ENCODE peak calls at places on chromosomes 16 and 17, in ten cellular contexts. One of them, this sample, is unnamed.

GRCh38 chr17:65177901-65178300 is 40.7 kb downstream of the RGS9 start:
- DNase-seq in upper lobe of left lung: no peak
- DNase-seq in fibroblast of lung: peak; percentile 71
- DNase-seq in A549: no peak
- DNase-seq in heart right ventricle: no peak
- DNase-seq in mucosa of descending colon: no peak
- DNase-seq in lung: no peak
- DNase-seq in effector memory CD4-positive, alpha-beta T cell: no peak
- DNase-seq in naive thymus-derived CD4-positive, alpha-beta T cell: no peak
- DNase-seq in iPS DF 6.9: no peak
- DNase-seq in this sample: no peak

GRCh38 chr17:7580631-7581554 is 1.5 kb downstream of the CD68 start:
- DNase-seq in upper lobe of left lung: no peak
- DNase-seq in fibroblast of lung: no peak
- DNase-seq in A549: no peak
- DNase-seq in heart right ventricle: no peak
- DNase-seq in mucosa of descending colon: no peak
- DNase-seq in lung: no peak
- DNase-seq in effector memory CD4-positive, alpha-beta T cell: no peak
- DNase-seq in naive thymus-derived CD4-positive, alpha-beta T cell: no peak
- DNase-seq in iPS DF 6.9: no peak
- DNase-seq in this sample: no peak

GRCh38 chr17:37368577-37368976 is 7.2 kb upstream of the C17orf78 start:
- DNase-seq in upper lobe of left lung: peak; percentile 61
- DNase-seq in fibroblast of lung: peak; percentile 58
- DNase-seq in A549: no peak
- DNase-seq in heart right ventricle: no peak
- DNase-seq in mucosa of descending colon: no peak
- DNase-seq in lung: no peak
- DNase-seq in effector memory CD4-positive, alpha-beta T cell: no peak
- DNase-seq in naive thymus-derived CD4-positive, alpha-beta T cell: no peak
- DNase-seq in iPS DF 6.9: no peak
- DNase-seq in this sample: no peak

GRCh38 chr16:73956592-73957495 is 339.8 kb upstream of the PSMD7 start:
- DNase-seq in upper lobe of left lung: peak; percentile 28
- DNase-seq in fibroblast of lung: peak; percentile 83
- DNase-seq in A549: peak; percentile 52
- DNase-seq in heart right ventricle: peak; percentile 56
- DNase-seq in mucosa of descending colon: peak; percentile 87
- DNase-seq in lung: peak; percentile 43
- DNase-seq in effector memory CD4-positive, alpha-beta T cell: no peak
- DNase-seq in naive thymus-derived CD4-positive, alpha-beta T cell: peak; percentile 3
- DNase-seq in iPS DF 6.9: peak; percentile 20
- DNase-seq in this sample: peak; percentile 85

GRCh38 chr16:12313902-12314621 is 337.5 kb downstream of the SNX29 start:
- DNase-seq in upper lobe of left lung: no peak
- DNase-seq in fibroblast of lung: no peak
- DNase-seq in A549: no peak
- DNase-seq in heart right ventricle: no peak
- DNase-seq in mucosa of descending colon: no peak
- DNase-seq in lung: no peak
- DNase-seq in effector memory CD4-positive, alpha-beta T cell: no peak
- DNase-seq in naive thymus-derived CD4-positive, alpha-beta T cell: no peak
- DNase-seq in iPS DF 6.9: no peak
- DNase-seq in this sample: no peak

GRCh38 chr16:1296688-1297412 is 12.6 kb upstream of the UBE2I start:
- DNase-seq in upper lobe of left lung: no peak
- DNase-seq in fibroblast of lung: no peak
- DNase-seq in A549: peak; percentile 80
- DNase-seq in heart right ventricle: no peak
- DNase-seq in mucosa of descending colon: no peak
- DNase-seq in lung: no peak
- DNase-seq in effector memory CD4-positive, alpha-beta T cell: no peak
- DNase-seq in naive thymus-derived CD4-positive, alpha-beta T cell: no peak
- DNase-seq in iPS DF 6.9: no peak
- DNase-seq in this sample: peak; percentile 80

GRCh38 chr17:50861334-50861676 is 4.8 kb downstream of the TOB1 start:
- DNase-seq in upper lobe of left lung: no peak
- DNase-seq in fibroblast of lung: no peak
- DNase-seq in A549: no peak
- DNase-seq in heart right ventricle: no peak
- DNase-seq in mucosa of descending colon: no peak
- DNase-seq in lung: no peak
- DNase-seq in effector memory CD4-positive, alpha-beta T cell: no peak
- DNase-seq in naive thymus-derived CD4-positive, alpha-beta T cell: no peak
- DNase-seq in iPS DF 6.9: no peak
- DNase-seq in this sample: no peak

GRCh38 chr17:77882481-77883212 is 75.9 kb upstream of the TNRC6C start:
- DNase-seq in upper lobe of left lung: peak; percentile 69
- DNase-seq in fibroblast of lung: peak; percentile 31
- DNase-seq in A549: peak; percentile 31
- DNase-seq in heart right ventricle: peak; percentile 77
- DNase-seq in mucosa of descending colon: peak; percentile 51
- DNase-seq in lung: no peak
- DNase-seq in effector memory CD4-positive, alpha-beta T cell: peak; percentile 88
- DNase-seq in naive thymus-derived CD4-positive, alpha-beta T cell: peak; percentile 88
- DNase-seq in iPS DF 6.9: no peak
- DNase-seq in this sample: peak; percentile 47

GRCh38 chr16:62254847-62255246 is 218.6 kb upstream of the CDH8 start:
- DNase-seq in upper lobe of left lung: no peak
- DNase-seq in fibroblast of lung: no peak
- DNase-seq in A549: no peak
- DNase-seq in heart right ventricle: no peak
- DNase-seq in mucosa of descending colon: no peak
- DNase-seq in lung: no peak
- DNase-seq in effector memory CD4-positive, alpha-beta T cell: no peak
- DNase-seq in naive thymus-derived CD4-positive, alpha-beta T cell: no peak
- DNase-seq in iPS DF 6.9: no peak
- DNase-seq in this sample: no peak

GRCh38 chr17:46212634-46213435 is 19.6 kb upstream of the KANSL1 start:
- DNase-seq in upper lobe of left lung: peak; percentile 54
- DNase-seq in fibroblast of lung: peak; percentile 89
- DNase-seq in A549: peak; percentile 88
- DNase-seq in heart right ventricle: peak; percentile 83
- DNase-seq in mucosa of descending colon: peak; percentile 95
- DNase-seq in lung: peak; percentile 68
- DNase-seq in effector memory CD4-positive, alpha-beta T cell: peak; percentile 28
- DNase-seq in naive thymus-derived CD4-positive, alpha-beta T cell: peak; percentile 79
- DNase-seq in iPS DF 6.9: no peak
- DNase-seq in this sample: peak; percentile 92

GRCh38 chr16:46774743-46775177 is 26.6 kb upstream of the MYLK3 start:
- DNase-seq in upper lobe of left lung: no peak
- DNase-seq in fibroblast of lung: no peak
- DNase-seq in A549: no peak
- DNase-seq in heart right ventricle: no peak
- DNase-seq in mucosa of descending colon: no peak
- DNase-seq in lung: no peak
- DNase-seq in effector memory CD4-positive, alpha-beta T cell: no peak
- DNase-seq in naive thymus-derived CD4-positive, alpha-beta T cell: no peak
- DNase-seq in iPS DF 6.9: no peak
- DNase-seq in this sample: no peak

GRCh38 chr17:40315206-40315605 is 6.2 kb downstream of the RARA start:
- DNase-seq in upper lobe of left lung: no peak
- DNase-seq in fibroblast of lung: no peak
- DNase-seq in A549: no peak
- DNase-seq in heart right ventricle: no peak
- DNase-seq in mucosa of descending colon: no peak
- DNase-seq in lung: no peak
- DNase-seq in effector memory CD4-positive, alpha-beta T cell: no peak
- DNase-seq in naive thymus-derived CD4-positive, alpha-beta T cell: no peak
- DNase-seq in iPS DF 6.9: no peak
- DNase-seq in this sample: no peak
- H3K4me1 ChIP-seq in upper lobe of left lung: peaks cover 91% of the 10 kb centered on the region
- H3K4me1 ChIP-seq in fibroblast of lung: peaks cover 52% of the 10 kb centered on the region
- H3K4me1 ChIP-seq in A549: peaks cover 86% of the 10 kb centered on the region
- H3K4me1 ChIP-seq in heart right ventricle: peaks cover 79% of the 10 kb centered on the region
- H3K4me1 ChIP-seq in mucosa of descending colon: peaks cover 47% of the 10 kb centered on the region
- H3K4me1 ChIP-seq in lung: peaks cover 63% of the 10 kb centered on the region
- H3K4me1 ChIP-seq in effector memory CD4-positive, alpha-beta T cell: peaks cover 59% of the 10 kb centered on the region
- H3K4me1 ChIP-seq in naive thymus-derived CD4-positive, alpha-beta T cell: peaks cover 32% of the 10 kb centered on the region
- H3K4me1 ChIP-seq in iPS DF 6.9: peaks cover 8% of the 10 kb centered on the region
- H3K4me1 ChIP-seq in this sample: peaks cover 76% of the 10 kb centered on the region

GRCh38 chr16:85172465-85173071 is 60.3 kb upstream of the CIBAR2 start:
- DNase-seq in upper lobe of left lung: no peak
- DNase-seq in fibroblast of lung: peak; percentile 49
- DNase-seq in A549: peak; percentile 62
- DNase-seq in heart right ventricle: no peak
- DNase-seq in mucosa of descending colon: peak; percentile 50
- DNase-seq in lung: no peak
- DNase-seq in effector memory CD4-positive, alpha-beta T cell: no peak
- DNase-seq in naive thymus-derived CD4-positive, alpha-beta T cell: no peak
- DNase-seq in iPS DF 6.9: no peak
- DNase-seq in this sample: no peak

GRCh38 chr16:85171809-85172464 is 59.7 kb upstream of the CIBAR2 start:
- DNase-seq in upper lobe of left lung: no peak
- DNase-seq in fibroblast of lung: peak; percentile 39
- DNase-seq in A549: no peak
- DNase-seq in heart right ventricle: no peak
- DNase-seq in mucosa of descending colon: no peak
- DNase-seq in lung: no peak
- DNase-seq in effector memory CD4-positive, alpha-beta T cell: no peak
- DNase-seq in naive thymus-derived CD4-positive, alpha-beta T cell: no peak
- DNase-seq in iPS DF 6.9: no peak
- DNase-seq in this sample: no peak

GRCh38 chr16:85170066-85171003 is 58.1 kb upstream of the CIBAR2 start:
- DNase-seq in upper lobe of left lung: no peak
- DNase-seq in fibroblast of lung: peak; percentile 32
- DNase-seq in A549: no peak
- DNase-seq in heart right ventricle: no peak
- DNase-seq in mucosa of descending colon: no peak
- DNase-seq in lung: no peak
- DNase-seq in effector memory CD4-positive, alpha-beta T cell: no peak
- DNase-seq in naive thymus-derived CD4-positive, alpha-beta T cell: no peak
- DNase-seq in iPS DF 6.9: no peak
- DNase-seq in this sample: no peak

GRCh38 chr16:85169333-85170065 is 57.2 kb upstream of the CIBAR2 start:
- DNase-seq in upper lobe of left lung: no peak
- DNase-seq in fibroblast of lung: peak; percentile 38
- DNase-seq in A549: no peak
- DNase-seq in heart right ventricle: no peak
- DNase-seq in mucosa of descending colon: no peak
- DNase-seq in lung: no peak
- DNase-seq in effector memory CD4-positive, alpha-beta T cell: no peak
- DNase-seq in naive thymus-derived CD4-positive, alpha-beta T cell: no peak
- DNase-seq in iPS DF 6.9: no peak
- DNase-seq in this sample: no peak

GRCh38 chr16:85171004-85171808 is 58.9 kb upstream of the CIBAR2 start:
- DNase-seq in upper lobe of left lung: no peak
- DNase-seq in fibroblast of lung: peak; percentile 18
- DNase-seq in A549: no peak
- DNase-seq in heart right ventricle: no peak
- DNase-seq in mucosa of descending colon: no peak
- DNase-seq in lung: no peak
- DNase-seq in effector memory CD4-positive, alpha-beta T cell: no peak
- DNase-seq in naive thymus-derived CD4-positive, alpha-beta T cell: no peak
- DNase-seq in iPS DF 6.9: no peak
- DNase-seq in this sample: no peak
- H3K4me1 ChIP-seq in upper lobe of left lung: peaks cover 66% of the 10 kb centered on the region
- H3K4me1 ChIP-seq in fibroblast of lung: peaks cover 25% of the 10 kb centered on the region
- H3K4me1 ChIP-seq in A549: peaks cover 60% of the 10 kb centered on the region
- H3K4me1 ChIP-seq in heart right ventricle: peaks cover 75% of the 10 kb centered on the region
- H3K4me1 ChIP-seq in mucosa of descending colon: peaks cover 6% of the 10 kb centered on the region
- H3K4me1 ChIP-seq in lung: peaks cover 30% of the 10 kb centered on the region
- H3K4me1 ChIP-seq in effector memory CD4-positive, alpha-beta T cell: no peaks in the 10 kb centered on the region
- H3K4me1 ChIP-seq in naive thymus-derived CD4-positive, alpha-beta T cell: no peaks in the 10 kb centered on the region
- H3K4me1 ChIP-seq in iPS DF 6.9: peaks cover 6% of the 10 kb centered on the region
- H3K4me1 ChIP-seq in this sample: peaks cover 62% of the 10 kb centered on the region

GRCh38 chr16:69779724-69780123 is 17.6 kb downstream of the WWP2 start:
- DNase-seq in upper lobe of left lung: no peak
- DNase-seq in fibroblast of lung: no peak
- DNase-seq in A549: no peak
- DNase-seq in heart right ventricle: no peak
- DNase-seq in mucosa of descending colon: no peak
- DNase-seq in lung: no peak
- DNase-seq in effector memory CD4-positive, alpha-beta T cell: no peak
- DNase-seq in naive thymus-derived CD4-positive, alpha-beta T cell: no peak
- DNase-seq in iPS DF 6.9: no peak
- DNase-seq in this sample: no peak

GRCh38 chr16:69772560-69773254 is 10.6 kb downstream of the WWP2 start:
- DNase-seq in upper lobe of left lung: no peak
- DNase-seq in fibroblast of lung: no peak
- DNase-seq in A549: no peak
- DNase-seq in heart right ventricle: no peak
- DNase-seq in mucosa of descending colon: no peak
- DNase-seq in lung: no peak
- DNase-seq in effector memory CD4-positive, alpha-beta T cell: no peak
- DNase-seq in naive thymus-derived CD4-positive, alpha-beta T cell: no peak
- DNase-seq in iPS DF 6.9: no peak
- DNase-seq in this sample: no peak

GRCh38 chr16:69773255-69773947 is 11.3 kb downstream of the WWP2 start:
- DNase-seq in upper lobe of left lung: no peak
- DNase-seq in fibroblast of lung: no peak
- DNase-seq in A549: no peak
- DNase-seq in heart right ventricle: no peak
- DNase-seq in mucosa of descending colon: no peak
- DNase-seq in lung: no peak
- DNase-seq in effector memory CD4-positive, alpha-beta T cell: no peak
- DNase-seq in naive thymus-derived CD4-positive, alpha-beta T cell: no peak
- DNase-seq in iPS DF 6.9: no peak
- DNase-seq in this sample: no peak

GRCh38 chr16:69771651-69771967 is 9.5 kb downstream of the WWP2 start:
- DNase-seq in upper lobe of left lung: no peak
- DNase-seq in fibroblast of lung: no peak
- DNase-seq in A549: no peak
- DNase-seq in heart right ventricle: no peak
- DNase-seq in mucosa of descending colon: no peak
- DNase-seq in lung: no peak
- DNase-seq in effector memory CD4-positive, alpha-beta T cell: no peak
- DNase-seq in naive thymus-derived CD4-positive, alpha-beta T cell: no peak
- DNase-seq in iPS DF 6.9: no peak
- DNase-seq in this sample: no peak

DNA sequence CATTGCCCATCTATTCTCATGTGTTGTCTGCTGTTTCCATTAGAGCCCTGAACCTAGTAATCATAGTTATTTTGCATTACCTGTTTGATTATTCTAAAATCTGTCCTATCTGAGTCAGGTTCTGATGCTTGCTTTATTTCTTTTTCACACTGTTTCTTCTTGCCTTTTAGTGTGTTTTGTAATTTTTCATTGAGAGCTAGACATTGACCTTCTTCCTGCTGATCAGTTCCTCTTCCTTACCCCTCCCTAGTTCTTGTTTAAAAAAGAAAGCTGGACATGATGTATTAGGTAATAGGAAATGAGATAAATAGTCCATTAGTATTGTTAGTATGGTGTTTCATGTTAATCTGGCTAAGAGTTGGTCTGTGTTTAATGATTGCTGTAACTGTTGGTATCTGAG is 13.4 kb downstream of the WWP2 start:
- DNase-seq in upper lobe of left lung: no peak
- DNase-seq in fibroblast of lung: no peak
- DNase-seq in A549: no peak
- DNase-seq in heart right ventricle: no peak
- DNase-seq in mucosa of descending colon: no peak
- DNase-seq in lung: no peak
- DNase-seq in effector memory CD4-positive, alpha-beta T cell: no peak
- DNase-seq in naive thymus-derived CD4-positive, alpha-beta T cell: no peak
- DNase-seq in iPS DF 6.9: no peak
- DNase-seq in this sample: no peak
- H3K4me1 ChIP-seq in upper lobe of left lung: peaks cover 9% of the 10 kb centered on the region
- H3K4me1 ChIP-seq in fibroblast of lung: no peaks in the 10 kb centered on the region
- H3K4me1 ChIP-seq in A549: peaks cover 3% of the 10 kb centered on the region
- H3K4me1 ChIP-seq in heart right ventricle: no peaks in the 10 kb centered on the region
- H3K4me1 ChIP-seq in mucosa of descending colon: peaks cover 13% of the 10 kb centered on the region
- H3K4me1 ChIP-seq in lung: peaks cover 4% of the 10 kb centered on the region
- H3K4me1 ChIP-seq in effector memory CD4-positive, alpha-beta T cell: no peaks in the 10 kb centered on the region
- H3K4me1 ChIP-seq in naive thymus-derived CD4-positive, alpha-beta T cell: peaks cover 6% of the 10 kb centered on the region
- H3K4me1 ChIP-seq in iPS DF 6.9: no peaks in the 10 kb centered on the region
- H3K4me1 ChIP-seq in this sample: no peaks in the 10 kb centered on the region

GRCh38 chr17:48555616-48556533 is 11.0 kb upstream of the HOXB2 start:
- DNase-seq in upper lobe of left lung: no peak
- DNase-seq in fibroblast of lung: peak; percentile 77
- DNase-seq in A549: peak; percentile 62
- DNase-seq in heart right ventricle: no peak
- DNase-seq in mucosa of descending colon: no peak
- DNase-seq in lung: no peak
- DNase-seq in effector memory CD4-positive, alpha-beta T cell: no peak
- DNase-seq in naive thymus-derived CD4-positive, alpha-beta T cell: no peak
- DNase-seq in iPS DF 6.9: no peak
- DNase-seq in this sample: no peak
- H3K4me1 ChIP-seq in upper lobe of left lung: peaks cover 8% of the 10 kb centered on the region
- H3K4me1 ChIP-seq in fibroblast of lung: peaks cover 56% of the 10 kb centered on the region
- H3K4me1 ChIP-seq in A549: peaks cover 31% of the 10 kb centered on the region
- H3K4me1 ChIP-seq in heart right ventricle: no peaks in the 10 kb centered on the region
- H3K4me1 ChIP-seq in mucosa of descending colon: peaks cover 28% of the 10 kb centered on the region
- H3K4me1 ChIP-seq in lung: peaks cover 2% of the 10 kb centered on the region
- H3K4me1 ChIP-seq in effector memory CD4-positive, alpha-beta T cell: no peaks in the 10 kb centered on the region
- H3K4me1 ChIP-seq in naive thymus-derived CD4-positive, alpha-beta T cell: no peaks in the 10 kb centered on the region
- H3K4me1 ChIP-seq in iPS DF 6.9: peaks cover 3% of the 10 kb centered on the region
- H3K4me1 ChIP-seq in this sample: peaks cover 54% of the 10 kb centered on the region